ENCODE peak calls at places on chromosomes 6 and 20, in eight cellular contexts. One of them, this sample, is unnamed.

GRCh38 chr20:47949230-47949629 is 163.9 kb upstream of the SULF2 start:
- DNase-seq in stimulated activated CD8-positive, alpha-beta memory T cell treated with anti-CD3 and anti-CD28 coated beads, Interleukin-4, amount 100 ng/mL, for 1 hour: no peak
- DNase-seq in activated T-helper 2 cell treated with anti-CD3 and anti-CD28 coated beads, Interferon-gamma antibody, Interleukin-2, Interleukin-4, amounts not matched to agents 10 μg/mL and 5 μg/mL and 100 μg/mL, durations not matched to agents 14 hours and 24 hours and 36 hours: no peak
- DNase-seq in NCI-H1930: no peak
- DNase-seq in activated naive CD8-positive, alpha-beta T cell treated with anti-CD3 and anti-CD28 coated beads for 36 hours: no peak
- DNase-seq in activated CD4-positive, CD25-positive, alpha-beta regulatory T cell treated with anti-CD3 and anti-CD28 coated beads, Interleukin-2, amount 50 U/mL, for 72 hours: no peak
- DNase-seq in LoVo: peak
- DNase-seq in coronary artery: no peak
- DNase-seq in this sample: no peak

GRCh38 chr20:30985386-30985785 is 272.1 kb upstream of the DEFB115 start:
- DNase-seq in coronary artery: peak
- DNase-seq in stimulated activated CD8-positive, alpha-beta memory T cell treated with anti-CD3 and anti-CD28 coated beads, Interleukin-4, amount 100 ng/mL, for 1 hour: no peak
- DNase-seq in NCI-H1930: no peak
- DNase-seq in LoVo: no peak
- DNase-seq in activated naive CD8-positive, alpha-beta T cell treated with anti-CD3 and anti-CD28 coated beads for 36 hours: no peak
- DNase-seq in activated CD4-positive, CD25-positive, alpha-beta regulatory T cell treated with anti-CD3 and anti-CD28 coated beads, Interleukin-2, amount 50 U/mL, for 72 hours: no peak
- DNase-seq in activated T-helper 2 cell treated with anti-CD3 and anti-CD28 coated beads, Interferon-gamma antibody, Interleukin-2, Interleukin-4, amounts not matched to agents 10 μg/mL and 5 μg/mL and 100 μg/mL, durations not matched to agents 14 hours and 24 hours and 36 hours: no peak
- DNase-seq in this sample: no peak

GRCh38 chr20:1107176-1107575 is 11.2 kb upstream of the PSMF1 start:
- DNase-seq in activated CD4-positive, CD25-positive, alpha-beta regulatory T cell treated with anti-CD3 and anti-CD28 coated beads, Interleukin-2, amount 50 U/mL, for 72 hours: no peak
- DNase-seq in activated T-helper 2 cell treated with anti-CD3 and anti-CD28 coated beads, Interferon-gamma antibody, Interleukin-2, Interleukin-4, amounts not matched to agents 10 μg/mL and 5 μg/mL and 100 μg/mL, durations not matched to agents 14 hours and 24 hours and 36 hours: no peak
- DNase-seq in coronary artery: no peak
- DNase-seq in NCI-H1930: no peak
- DNase-seq in stimulated activated CD8-positive, alpha-beta memory T cell treated with anti-CD3 and anti-CD28 coated beads, Interleukin-4, amount 100 ng/mL, for 1 hour: no peak
- DNase-seq in activated naive CD8-positive, alpha-beta T cell treated with anti-CD3 and anti-CD28 coated beads for 36 hours: no peak
- DNase-seq in LoVo: no peak
- DNase-seq in this sample: no peak

GRCh38 chr6:98574991-98575390 is 259.4 kb upstream of the POU3F2 start:
- DNase-seq in LoVo: no peak
- DNase-seq in activated naive CD8-positive, alpha-beta T cell treated with anti-CD3 and anti-CD28 coated beads for 36 hours: no peak
- DNase-seq in activated T-helper 2 cell treated with anti-CD3 and anti-CD28 coated beads, Interferon-gamma antibody, Interleukin-2, Interleukin-4, amounts not matched to agents 10 μg/mL and 5 μg/mL and 100 μg/mL, durations not matched to agents 14 hours and 24 hours and 36 hours: no peak
- DNase-seq in coronary artery: no peak
- DNase-seq in NCI-H1930: no peak
- DNase-seq in activated CD4-positive, CD25-positive, alpha-beta regulatory T cell treated with anti-CD3 and anti-CD28 coated beads, Interleukin-2, amount 50 U/mL, for 72 hours: no peak
- DNase-seq in stimulated activated CD8-positive, alpha-beta memory T cell treated with anti-CD3 and anti-CD28 coated beads, Interleukin-4, amount 100 ng/mL, for 1 hour: no peak
- DNase-seq in this sample: no peak

GRCh38 chr6:47042238-47042843 is at the start of gene ADGRF1:
- DNase-seq in LoVo: peak
- DNase-seq in activated CD4-positive, CD25-positive, alpha-beta regulatory T cell treated with anti-CD3 and anti-CD28 coated beads, Interleukin-2, amount 50 U/mL, for 72 hours: no peak
- DNase-seq in NCI-H1930: no peak
- DNase-seq in activated T-helper 2 cell treated with anti-CD3 and anti-CD28 coated beads, Interferon-gamma antibody, Interleukin-2, Interleukin-4, amounts not matched to agents 10 μg/mL and 5 μg/mL and 100 μg/mL, durations not matched to agents 14 hours and 24 hours and 36 hours: no peak
- DNase-seq in coronary artery: no peak
- DNase-seq in stimulated activated CD8-positive, alpha-beta memory T cell treated with anti-CD3 and anti-CD28 coated beads, Interleukin-4, amount 100 ng/mL, for 1 hour: no peak
- DNase-seq in activated naive CD8-positive, alpha-beta T cell treated with anti-CD3 and anti-CD28 coated beads for 36 hours: no peak
- DNase-seq in this sample: no peak

GRCh38 chr6:165266236-165267025 is 43.0 kb downstream of the C6orf118 start:
- DNase-seq in coronary artery: no peak
- DNase-seq in stimulated activated CD8-positive, alpha-beta memory T cell treated with anti-CD3 and anti-CD28 coated beads, Interleukin-4, amount 100 ng/mL, for 1 hour: no peak
- DNase-seq in NCI-H1930: no peak
- DNase-seq in activated naive CD8-positive, alpha-beta T cell treated with anti-CD3 and anti-CD28 coated beads for 36 hours: no peak
- DNase-seq in activated CD4-positive, CD25-positive, alpha-beta regulatory T cell treated with anti-CD3 and anti-CD28 coated beads, Interleukin-2, amount 50 U/mL, for 72 hours: no peak
- DNase-seq in LoVo: no peak
- DNase-seq in activated T-helper 2 cell treated with anti-CD3 and anti-CD28 coated beads, Interferon-gamma antibody, Interleukin-2, Interleukin-4, amounts not matched to agents 10 μg/mL and 5 μg/mL and 100 μg/mL, durations not matched to agents 14 hours and 24 hours and 36 hours: no peak
- DNase-seq in this sample: no peak

GRCh38 chr6:169895000-169895759 is 143.8 kb downstream of the ERMARD start:
- DNase-seq in activated CD4-positive, CD25-positive, alpha-beta regulatory T cell treated with anti-CD3 and anti-CD28 coated beads, Interleukin-2, amount 50 U/mL, for 72 hours: no peak
- DNase-seq in LoVo: no peak
- DNase-seq in NCI-H1930: no peak
- DNase-seq in coronary artery: peak
- DNase-seq in stimulated activated CD8-positive, alpha-beta memory T cell treated with anti-CD3 and anti-CD28 coated beads, Interleukin-4, amount 100 ng/mL, for 1 hour: no peak
- DNase-seq in activated naive CD8-positive, alpha-beta T cell treated with anti-CD3 and anti-CD28 coated beads for 36 hours: no peak
- DNase-seq in activated T-helper 2 cell treated with anti-CD3 and anti-CD28 coated beads, Interferon-gamma antibody, Interleukin-2, Interleukin-4, amounts not matched to agents 10 μg/mL and 5 μg/mL and 100 μg/mL, durations not matched to agents 14 hours and 24 hours and 36 hours: no peak
- DNase-seq in this sample: no peak

GRCh38 chr6:138334963-138335362 is 42.7 kb upstream of the SMIM28 start:
- DNase-seq in activated CD4-positive, CD25-positive, alpha-beta regulatory T cell treated with anti-CD3 and anti-CD28 coated beads, Interleukin-2, amount 50 U/mL, for 72 hours: no peak
- DNase-seq in activated naive CD8-positive, alpha-beta T cell treated with anti-CD3 and anti-CD28 coated beads for 36 hours: no peak
- DNase-seq in coronary artery: no peak
- DNase-seq in NCI-H1930: no peak
- DNase-seq in LoVo: no peak
- DNase-seq in activated T-helper 2 cell treated with anti-CD3 and anti-CD28 coated beads, Interferon-gamma antibody, Interleukin-2, Interleukin-4, amounts not matched to agents 10 μg/mL and 5 μg/mL and 100 μg/mL, durations not matched to agents 14 hours and 24 hours and 36 hours: no peak
- DNase-seq in stimulated activated CD8-positive, alpha-beta memory T cell treated with anti-CD3 and anti-CD28 coated beads, Interleukin-4, amount 100 ng/mL, for 1 hour: no peak
- DNase-seq in this sample: no peak

GRCh38 chr20:58390659-58391035 is 1.6 kb downstream of the VAPB start:
- DNase-seq in stimulated activated CD8-positive, alpha-beta memory T cell treated with anti-CD3 and anti-CD28 coated beads, Interleukin-4, amount 100 ng/mL, for 1 hour: no peak
- DNase-seq in coronary artery: no peak
- DNase-seq in activated naive CD8-positive, alpha-beta T cell treated with anti-CD3 and anti-CD28 coated beads for 36 hours: no peak
- DNase-seq in activated CD4-positive, CD25-positive, alpha-beta regulatory T cell treated with anti-CD3 and anti-CD28 coated beads, Interleukin-2, amount 50 U/mL, for 72 hours: no peak
- DNase-seq in NCI-H1930: no peak
- DNase-seq in activated T-helper 2 cell treated with anti-CD3 and anti-CD28 coated beads, Interferon-gamma antibody, Interleukin-2, Interleukin-4, amounts not matched to agents 10 μg/mL and 5 μg/mL and 100 μg/mL, durations not matched to agents 14 hours and 24 hours and 36 hours: no peak
- DNase-seq in LoVo: no peak
- DNase-seq in this sample: no peak

GRCh38 chr6:87588756-87589407 is 905 bp downstream of the RARS2 start:
- DNase-seq in coronary artery: no peak
- DNase-seq in stimulated activated CD8-positive, alpha-beta memory T cell treated with anti-CD3 and anti-CD28 coated beads, Interleukin-4, amount 100 ng/mL, for 1 hour: no peak
- DNase-seq in NCI-H1930: no peak
- DNase-seq in activated CD4-positive, CD25-positive, alpha-beta regulatory T cell treated with anti-CD3 and anti-CD28 coated beads, Interleukin-2, amount 50 U/mL, for 72 hours: no peak
- DNase-seq in activated naive CD8-positive, alpha-beta T cell treated with anti-CD3 and anti-CD28 coated beads for 36 hours: no peak
- DNase-seq in LoVo: no peak
- DNase-seq in activated T-helper 2 cell treated with anti-CD3 and anti-CD28 coated beads, Interferon-gamma antibody, Interleukin-2, Interleukin-4, amounts not matched to agents 10 μg/mL and 5 μg/mL and 100 μg/mL, durations not matched to agents 14 hours and 24 hours and 36 hours: no peak
- DNase-seq in this sample: no peak

GRCh38 chr6:70566751-70567382 is at the start of gene SDHAF4:
- DNase-seq in stimulated activated CD8-positive, alpha-beta memory T cell treated with anti-CD3 and anti-CD28 coated beads, Interleukin-4, amount 100 ng/mL, for 1 hour: peak
- DNase-seq in LoVo: peak
- DNase-seq in NCI-H1930: peak
- DNase-seq in coronary artery: peak
- DNase-seq in activated CD4-positive, CD25-positive, alpha-beta regulatory T cell treated with anti-CD3 and anti-CD28 coated beads, Interleukin-2, amount 50 U/mL, for 72 hours: peak
- DNase-seq in activated T-helper 2 cell treated with anti-CD3 and anti-CD28 coated beads, Interferon-gamma antibody, Interleukin-2, Interleukin-4, amounts not matched to agents 10 μg/mL and 5 μg/mL and 100 μg/mL, durations not matched to agents 14 hours and 24 hours and 36 hours: peak
- DNase-seq in activated naive CD8-positive, alpha-beta T cell treated with anti-CD3 and anti-CD28 coated beads for 36 hours: peak
- DNase-seq in this sample: peak

GRCh38 chr6:13678255-13678983 is 33.2 kb downstream of the RANBP9 start:
- DNase-seq in coronary artery: no peak
- DNase-seq in activated CD4-positive, CD25-positive, alpha-beta regulatory T cell treated with anti-CD3 and anti-CD28 coated beads, Interleukin-2, amount 50 U/mL, for 72 hours: no peak
- DNase-seq in stimulated activated CD8-positive, alpha-beta memory T cell treated with anti-CD3 and anti-CD28 coated beads, Interleukin-4, amount 100 ng/mL, for 1 hour: no peak
- DNase-seq in activated T-helper 2 cell treated with anti-CD3 and anti-CD28 coated beads, Interferon-gamma antibody, Interleukin-2, Interleukin-4, amounts not matched to agents 10 μg/mL and 5 μg/mL and 100 μg/mL, durations not matched to agents 14 hours and 24 hours and 36 hours: no peak
- DNase-seq in NCI-H1930: no peak
- DNase-seq in activated naive CD8-positive, alpha-beta T cell treated with anti-CD3 and anti-CD28 coated beads for 36 hours: no peak
- DNase-seq in LoVo: no peak
- DNase-seq in this sample: no peak

GRCh38 chr20:46364670-46365482 is 41.5 kb downstream of the ELMO2 start:
- DNase-seq in NCI-H1930: no peak
- DNase-seq in activated naive CD8-positive, alpha-beta T cell treated with anti-CD3 and anti-CD28 coated beads for 36 hours: no peak
- DNase-seq in activated T-helper 2 cell treated with anti-CD3 and anti-CD28 coated beads, Interferon-gamma antibody, Interleukin-2, Interleukin-4, amounts not matched to agents 10 μg/mL and 5 μg/mL and 100 μg/mL, durations not matched to agents 14 hours and 24 hours and 36 hours: no peak
- DNase-seq in stimulated activated CD8-positive, alpha-beta memory T cell treated with anti-CD3 and anti-CD28 coated beads, Interleukin-4, amount 100 ng/mL, for 1 hour: no peak
- DNase-seq in activated CD4-positive, CD25-positive, alpha-beta regulatory T cell treated with anti-CD3 and anti-CD28 coated beads, Interleukin-2, amount 50 U/mL, for 72 hours: no peak
- DNase-seq in LoVo: no peak
- DNase-seq in coronary artery: no peak
- DNase-seq in this sample: no peak

GRCh38 chr6:2378891-2379652 is 133.7 kb upstream of the GMDS start:
- DNase-seq in stimulated activated CD8-positive, alpha-beta memory T cell treated with anti-CD3 and anti-CD28 coated beads, Interleukin-4, amount 100 ng/mL, for 1 hour: no peak
- DNase-seq in NCI-H1930: no peak
- DNase-seq in activated T-helper 2 cell treated with anti-CD3 and anti-CD28 coated beads, Interferon-gamma antibody, Interleukin-2, Interleukin-4, amounts not matched to agents 10 μg/mL and 5 μg/mL and 100 μg/mL, durations not matched to agents 14 hours and 24 hours and 36 hours: no peak
- DNase-seq in activated naive CD8-positive, alpha-beta T cell treated with anti-CD3 and anti-CD28 coated beads for 36 hours: no peak
- DNase-seq in activated CD4-positive, CD25-positive, alpha-beta regulatory T cell treated with anti-CD3 and anti-CD28 coated beads, Interleukin-2, amount 50 U/mL, for 72 hours: no peak
- DNase-seq in LoVo: no peak
- DNase-seq in coronary artery: no peak
- DNase-seq in this sample: no peak

GRCh38 chr6:75893058-75893775 is 144.2 kb downstream of the MYO6 start:
- DNase-seq in NCI-H1930: peak
- DNase-seq in stimulated activated CD8-positive, alpha-beta memory T cell treated with anti-CD3 and anti-CD28 coated beads, Interleukin-4, amount 100 ng/mL, for 1 hour: no peak
- DNase-seq in LoVo: peak
- DNase-seq in activated CD4-positive, CD25-positive, alpha-beta regulatory T cell treated with anti-CD3 and anti-CD28 coated beads, Interleukin-2, amount 50 U/mL, for 72 hours: no peak
- DNase-seq in activated T-helper 2 cell treated with anti-CD3 and anti-CD28 coated beads, Interferon-gamma antibody, Interleukin-2, Interleukin-4, amounts not matched to agents 10 μg/mL and 5 μg/mL and 100 μg/mL, durations not matched to agents 14 hours and 24 hours and 36 hours: no peak
- DNase-seq in activated naive CD8-positive, alpha-beta T cell treated with anti-CD3 and anti-CD28 coated beads for 36 hours: no peak
- DNase-seq in coronary artery: no peak
- DNase-seq in this sample: peak

GRCh38 chr6:72182337-72183246 is 296.2 kb downstream of the RIMS1 start:
- DNase-seq in LoVo: peak
- DNase-seq in stimulated activated CD8-positive, alpha-beta memory T cell treated with anti-CD3 and anti-CD28 coated beads, Interleukin-4, amount 100 ng/mL, for 1 hour: no peak
- DNase-seq in activated CD4-positive, CD25-positive, alpha-beta regulatory T cell treated with anti-CD3 and anti-CD28 coated beads, Interleukin-2, amount 50 U/mL, for 72 hours: no peak
- DNase-seq in activated naive CD8-positive, alpha-beta T cell treated with anti-CD3 and anti-CD28 coated beads for 36 hours: peak
- DNase-seq in coronary artery: no peak
- DNase-seq in activated T-helper 2 cell treated with anti-CD3 and anti-CD28 coated beads, Interferon-gamma antibody, Interleukin-2, Interleukin-4, amounts not matched to agents 10 μg/mL and 5 μg/mL and 100 μg/mL, durations not matched to agents 14 hours and 24 hours and 36 hours: no peak
- DNase-seq in NCI-H1930: peak
- DNase-seq in this sample: no peak

GRCh38 chr6:52576392-52577021 is 353 bp downstream of the TRAM2 start:
- DNase-seq in activated T-helper 2 cell treated with anti-CD3 and anti-CD28 coated beads, Interferon-gamma antibody, Interleukin-2, Interleukin-4, amounts not matched to agents 10 μg/mL and 5 μg/mL and 100 μg/mL, durations not matched to agents 14 hours and 24 hours and 36 hours: no peak
- DNase-seq in NCI-H1930: peak
- DNase-seq in LoVo: peak
- DNase-seq in stimulated activated CD8-positive, alpha-beta memory T cell treated with anti-CD3 and anti-CD28 coated beads, Interleukin-4, amount 100 ng/mL, for 1 hour: no peak
- DNase-seq in coronary artery: peak
- DNase-seq in activated CD4-positive, CD25-positive, alpha-beta regulatory T cell treated with anti-CD3 and anti-CD28 coated beads, Interleukin-2, amount 50 U/mL, for 72 hours: peak
- DNase-seq in activated naive CD8-positive, alpha-beta T cell treated with anti-CD3 and anti-CD28 coated beads for 36 hours: peak
- DNase-seq in this sample: peak

GRCh38 chr6:52089758-52090348 is 2.4 kb upstream of the PKHD1 start:
- DNase-seq in coronary artery: no peak
- DNase-seq in activated T-helper 2 cell treated with anti-CD3 and anti-CD28 coated beads, Interferon-gamma antibody, Interleukin-2, Interleukin-4, amounts not matched to agents 10 μg/mL and 5 μg/mL and 100 μg/mL, durations not matched to agents 14 hours and 24 hours and 36 hours: no peak
- DNase-seq in activated naive CD8-positive, alpha-beta T cell treated with anti-CD3 and anti-CD28 coated beads for 36 hours: no peak
- DNase-seq in NCI-H1930: no peak
- DNase-seq in stimulated activated CD8-positive, alpha-beta memory T cell treated with anti-CD3 and anti-CD28 coated beads, Interleukin-4, amount 100 ng/mL, for 1 hour: no peak
- DNase-seq in LoVo: no peak
- DNase-seq in activated CD4-positive, CD25-positive, alpha-beta regulatory T cell treated with anti-CD3 and anti-CD28 coated beads, Interleukin-2, amount 50 U/mL, for 72 hours: no peak
- DNase-seq in this sample: no peak

GRCh38 chr6:157646012-157646411 is 177.0 kb upstream of the SNX9 start:
- DNase-seq in stimulated activated CD8-positive, alpha-beta memory T cell treated with anti-CD3 and anti-CD28 coated beads, Interleukin-4, amount 100 ng/mL, for 1 hour: no peak
- DNase-seq in activated CD4-positive, CD25-positive, alpha-beta regulatory T cell treated with anti-CD3 and anti-CD28 coated beads, Interleukin-2, amount 50 U/mL, for 72 hours: no peak
- DNase-seq in coronary artery: no peak
- DNase-seq in activated naive CD8-positive, alpha-beta T cell treated with anti-CD3 and anti-CD28 coated beads for 36 hours: no peak
- DNase-seq in LoVo: no peak
- DNase-seq in NCI-H1930: no peak
- DNase-seq in activated T-helper 2 cell treated with anti-CD3 and anti-CD28 coated beads, Interferon-gamma antibody, Interleukin-2, Interleukin-4, amounts not matched to agents 10 μg/mL and 5 μg/mL and 100 μg/mL, durations not matched to agents 14 hours and 24 hours and 36 hours: no peak
- DNase-seq in this sample: peak

GRCh38 chr6:14642842-14643241 is 525.3 kb downstream of the CD83 start:
- DNase-seq in stimulated activated CD8-positive, alpha-beta memory T cell treated with anti-CD3 and anti-CD28 coated beads, Interleukin-4, amount 100 ng/mL, for 1 hour: no peak
- DNase-seq in NCI-H1930: no peak
- DNase-seq in activated T-helper 2 cell treated with anti-CD3 and anti-CD28 coated beads, Interferon-gamma antibody, Interleukin-2, Interleukin-4, amounts not matched to agents 10 μg/mL and 5 μg/mL and 100 μg/mL, durations not matched to agents 14 hours and 24 hours and 36 hours: no peak
- DNase-seq in activated naive CD8-positive, alpha-beta T cell treated with anti-CD3 and anti-CD28 coated beads for 36 hours: no peak
- DNase-seq in LoVo: no peak
- DNase-seq in coronary artery: no peak
- DNase-seq in activated CD4-positive, CD25-positive, alpha-beta regulatory T cell treated with anti-CD3 and anti-CD28 coated beads, Interleukin-2, amount 50 U/mL, for 72 hours: no peak
- DNase-seq in this sample: no peak

GRCh38 chr6:20969551-20969950 is 435.3 kb downstream of the CDKAL1 start:
- DNase-seq in coronary artery: no peak
- DNase-seq in activated T-helper 2 cell treated with anti-CD3 and anti-CD28 coated beads, Interferon-gamma antibody, Interleukin-2, Interleukin-4, amounts not matched to agents 10 μg/mL and 5 μg/mL and 100 μg/mL, durations not matched to agents 14 hours and 24 hours and 36 hours: no peak
- DNase-seq in LoVo: no peak
- DNase-seq in NCI-H1930: no peak
- DNase-seq in stimulated activated CD8-positive, alpha-beta memory T cell treated with anti-CD3 and anti-CD28 coated beads, Interleukin-4, amount 100 ng/mL, for 1 hour: no peak
- DNase-seq in activated naive CD8-positive, alpha-beta T cell treated with anti-CD3 and anti-CD28 coated beads for 36 hours: no peak
- DNase-seq in activated CD4-positive, CD25-positive, alpha-beta regulatory T cell treated with anti-CD3 and anti-CD28 coated beads, Interleukin-2, amount 50 U/mL, for 72 hours: no peak
- DNase-seq in this sample: no peak

GRCh38 chr6:71524201-71524600 is 235.6 kb downstream of the OGFRL1 start:
- DNase-seq in stimulated activated CD8-positive, alpha-beta memory T cell treated with anti-CD3 and anti-CD28 coated beads, Interleukin-4, amount 100 ng/mL, for 1 hour: no peak
- DNase-seq in activated T-helper 2 cell treated with anti-CD3 and anti-CD28 coated beads, Interferon-gamma antibody, Interleukin-2, Interleukin-4, amounts not matched to agents 10 μg/mL and 5 μg/mL and 100 μg/mL, durations not matched to agents 14 hours and 24 hours and 36 hours: no peak
- DNase-seq in activated naive CD8-positive, alpha-beta T cell treated with anti-CD3 and anti-CD28 coated beads for 36 hours: no peak
- DNase-seq in LoVo: no peak
- DNase-seq in activated CD4-positive, CD25-positive, alpha-beta regulatory T cell treated with anti-CD3 and anti-CD28 coated beads, Interleukin-2, amount 50 U/mL, for 72 hours: no peak
- DNase-seq in NCI-H1930: no peak
- DNase-seq in coronary artery: no peak
- DNase-seq in this sample: no peak

GRCh38 chr6:14117158-14118090 is at the start of gene CD83:
- DNase-seq in stimulated activated CD8-positive, alpha-beta memory T cell treated with anti-CD3 and anti-CD28 coated beads, Interleukin-4, amount 100 ng/mL, for 1 hour: peak
- DNase-seq in activated CD4-positive, CD25-positive, alpha-beta regulatory T cell treated with anti-CD3 and anti-CD28 coated beads, Interleukin-2, amount 50 U/mL, for 72 hours: peak
- DNase-seq in activated naive CD8-positive, alpha-beta T cell treated with anti-CD3 and anti-CD28 coated beads for 36 hours: peak
- DNase-seq in LoVo: peak
- DNase-seq in coronary artery: peak
- DNase-seq in NCI-H1930: peak
- DNase-seq in activated T-helper 2 cell treated with anti-CD3 and anti-CD28 coated beads, Interferon-gamma antibody, Interleukin-2, Interleukin-4, amounts not matched to agents 10 μg/mL and 5 μg/mL and 100 μg/mL, durations not matched to agents 14 hours and 24 hours and 36 hours: peak
- DNase-seq in this sample: peak

GRCh38 chr6:129966125-129966524 is 52.3 kb upstream of the L3MBTL3 start:
- DNase-seq in LoVo: no peak
- DNase-seq in activated T-helper 2 cell treated with anti-CD3 and anti-CD28 coated beads, Interferon-gamma antibody, Interleukin-2, Interleukin-4, amounts not matched to agents 10 μg/mL and 5 μg/mL and 100 μg/mL, durations not matched to agents 14 hours and 24 hours and 36 hours: no peak
- DNase-seq in stimulated activated CD8-positive, alpha-beta memory T cell treated with anti-CD3 and anti-CD28 coated beads, Interleukin-4, amount 100 ng/mL, for 1 hour: no peak
- DNase-seq in activated naive CD8-positive, alpha-beta T cell treated with anti-CD3 and anti-CD28 coated beads for 36 hours: no peak
- DNase-seq in activated CD4-positive, CD25-positive, alpha-beta regulatory T cell treated with anti-CD3 and anti-CD28 coated beads, Interleukin-2, amount 50 U/mL, for 72 hours: no peak
- DNase-seq in coronary artery: no peak
- DNase-seq in NCI-H1930: no peak
- DNase-seq in this sample: no peak

GRCh38 chr6:159997498-159998101 is 28.7 kb downstream of the IGF2R start:
- DNase-seq in stimulated activated CD8-positive, alpha-beta memory T cell treated with anti-CD3 and anti-CD28 coated beads, Interleukin-4, amount 100 ng/mL, for 1 hour: no peak
- DNase-seq in coronary artery: no peak
- DNase-seq in LoVo: no peak
- DNase-seq in NCI-H1930: no peak
- DNase-seq in activated naive CD8-positive, alpha-beta T cell treated with anti-CD3 and anti-CD28 coated beads for 36 hours: no peak
- DNase-seq in activated T-helper 2 cell treated with anti-CD3 and anti-CD28 coated beads, Interferon-gamma antibody, Interleukin-2, Interleukin-4, amounts not matched to agents 10 μg/mL and 5 μg/mL and 100 μg/mL, durations not matched to agents 14 hours and 24 hours and 36 hours: no peak
- DNase-seq in activated CD4-positive, CD25-positive, alpha-beta regulatory T cell treated with anti-CD3 and anti-CD28 coated beads, Interleukin-2, amount 50 U/mL, for 72 hours: no peak
- DNase-seq in this sample: no peak

GRCh38 chr6:133977983-133978895 is 25.2 kb downstream of the TBPL1 start:
- DNase-seq in stimulated activated CD8-positive, alpha-beta memory T cell treated with anti-CD3 and anti-CD28 coated beads, Interleukin-4, amount 100 ng/mL, for 1 hour: no peak
- DNase-seq in NCI-H1930: no peak
- DNase-seq in activated CD4-positive, CD25-positive, alpha-beta regulatory T cell treated with anti-CD3 and anti-CD28 coated beads, Interleukin-2, amount 50 U/mL, for 72 hours: no peak
- DNase-seq in coronary artery: no peak
- DNase-seq in activated T-helper 2 cell treated with anti-CD3 and anti-CD28 coated beads, Interferon-gamma antibody, Interleukin-2, Interleukin-4, amounts not matched to agents 10 μg/mL and 5 μg/mL and 100 μg/mL, durations not matched to agents 14 hours and 24 hours and 36 hours: no peak
- DNase-seq in activated naive CD8-positive, alpha-beta T cell treated with anti-CD3 and anti-CD28 coated beads for 36 hours: no peak
- DNase-seq in LoVo: peak
- DNase-seq in this sample: no peak

GRCh38 chr20:45096781-45097180 is 4.1 kb downstream of the KCNS1 start:
- DNase-seq in activated T-helper 2 cell treated with anti-CD3 and anti-CD28 coated beads, Interferon-gamma antibody, Interleukin-2, Interleukin-4, amounts not matched to agents 10 μg/mL and 5 μg/mL and 100 μg/mL, durations not matched to agents 14 hours and 24 hours and 36 hours: no peak
- DNase-seq in activated CD4-positive, CD25-positive, alpha-beta regulatory T cell treated with anti-CD3 and anti-CD28 coated beads, Interleukin-2, amount 50 U/mL, for 72 hours: no peak
- DNase-seq in LoVo: no peak
- DNase-seq in stimulated activated CD8-positive, alpha-beta memory T cell treated with anti-CD3 and anti-CD28 coated beads, Interleukin-4, amount 100 ng/mL, for 1 hour: no peak
- DNase-seq in NCI-H1930: no peak
- DNase-seq in coronary artery: no peak
- DNase-seq in activated naive CD8-positive, alpha-beta T cell treated with anti-CD3 and anti-CD28 coated beads for 36 hours: no peak
- DNase-seq in this sample: no peak

This sample was measured in GF-D8.